ENCODE peak calls at places on chromosomes 2 and 18, in five cellular contexts. T, I, Z, Q and V are unnamed samples.

GRCh38 chr2:233424028-233424951 is 70.0 kb downstream of the DGKD start:
- DNase-seq in Z (no peak), I (no peak), T (no peak), Q (no peak), V (no peak)

GRCh38 chr2:177464549-177464948 is 72.0 kb downstream of the AGPS start:
- DNase-seq in T (no peak), Z (no peak), Q (no peak), I (no peak), V (no peak)

GRCh38 chr2:240856151-240856980 is 12.3 kb upstream of the AGXT start:
- DNase-seq in I (peak), Z (peak), Q (no peak), T (no peak), V (peak)

GRCh38 chr2:18889565-18890332 is 300.4 kb upstream of the NT5C1B start:
- DNase-seq in T (no peak), Z (no peak), Q (no peak), I (no peak), V (no peak)

GRCh38 chr2:168030862-168031624 is 216.4 kb downstream of the STK39 start:
- DNase-seq in Z (no peak), T (no peak), Q (no peak), I (peak), V (no peak)

GRCh38 chr18:11387880-11388279 is 221.5 kb upstream of the SLC35G4 start:
- DNase-seq in T (peak), Q (peak), I (peak), Z (peak), V (peak)

GRCh38 chr18:78972930-78973331 is 6.7 kb upstream of the SALL3 start:
- DNase-seq in Z (peak), T (no peak), Q (no peak), I (no peak), V (no peak)

GRCh38 chr2:120542911-120543527 is 192.6 kb upstream of the GLI2 start:
- DNase-seq in T (no peak), Z (no peak), I (no peak), Q (no peak), V (no peak)

GRCh38 chr2:30459140-30459539 is 12.1 kb downstream of the LCLAT1 start:
- DNase-seq in I (no peak), Q (no peak), Z (no peak), T (no peak), V (no peak)

GRCh38 chr2:169137924-169138323 is 68.6 kb downstream of the DHRS9 start:
- DNase-seq in I (no peak), T (no peak), Q (no peak), Z (no peak), V (no peak)

GRCh38 chr2:107717666-107718065 is 109.0 kb upstream of the RGPD4 start:
- DNase-seq in Q (no peak), Z (peak), T (no peak), I (no peak), V (peak)

GRCh38 chr18:70499218-70499691 is 210.4 kb downstream of the SOCS6 start:
- DNase-seq in Z (peak), Q (no peak), T (no peak), I (no peak), V (peak)

GRCh38 chr2:9252002-9252357 is 45.4 kb downstream of the ASAP2 start:
- DNase-seq in I (no peak), Z (no peak), Q (no peak), T (no peak), V (no peak)

GRCh38 chr2:36453652-36454051 is 98.1 kb downstream of the CRIM1 start:
- DNase-seq in Z (no peak), I (no peak), Q (no peak), T (no peak), V (no peak)

GRCh38 chr2:222355860-222356259 is 57.1 kb upstream of the PAX3 start:
- DNase-seq in Q (no peak), Z (no peak), T (no peak), I (peak), V (no peak)

GRCh38 chr18:9595197-9595596 is 19.2 kb downstream of the PPP4R1 start:
- DNase-seq in Z (no peak), I (no peak), T (no peak), Q (no peak), V (no peak)

GRCh38 chr2:30611572-30611971 is 164.5 kb downstream of the LCLAT1 start:
- DNase-seq in T (no peak), I (peak), Z (no peak), Q (no peak), V (no peak)

GRCh38 chr2:14616950-14617349 is 15.6 kb upstream of the LRATD1 start:
- DNase-seq in Q (no peak), T (no peak), Z (no peak), I (no peak), V (no peak)

GRCh38 chr18:54440292-54440691 is 82.6 kb downstream of the C18orf54 start:
- DNase-seq in Q (no peak), T (peak), I (no peak), Z (no peak), V (no peak)

GRCh38 chr2:202588647-202589581 is 45.9 kb upstream of the FAM117B start:
- DNase-seq in Q (peak), I (peak), T (peak), Z (peak), V (peak)

GRCh38 chr2:210195066-210195852 is 24.1 kb upstream of the KANSL1L start:
- DNase-seq in Q (no peak), I (peak), T (no peak), Z (peak), V (peak)

GRCh38 chr2:46097714-46098480 is 199.3 kb upstream of the EPAS1 start:
- DNase-seq in Q (no peak), I (no peak), T (no peak), Z (no peak), V (peak)

GRCh38 chr2:73107211-73107926 is 5.4 kb downstream of the RAB11FIP5 start:
- DNase-seq in T (peak), I (no peak), Z (no peak), Q (no peak), V (no peak)